ENCODE peak calls at places on chromosomes 7 and 10, in five cellular contexts. S, N, W, G and C are unnamed samples.

GRCh38 chr7:25032774-25033743 is 53.1 kb upstream of the OSBPL3 start:
- DNase-seq in S (no peak), N (no peak), W (no peak), G (no peak), C (no peak)

GRCh38 chr7:125118444-125118843 is 188.8 kb upstream of the POT1 start:
- DNase-seq in S (no peak), N (no peak), W (no peak), G (no peak), C (no peak)

GRCh38 chr7:99155207-99155606 is 11.3 kb upstream of the SMURF1 start:
- DNase-seq in S (no peak), N (no peak), W (no peak), G (no peak), C (no peak)

GRCh38 chr7:24241216-24241615 is 42.8 kb upstream of the NPY start:
- DNase-seq in S (no peak), N (no peak), W (no peak), G (no peak), C (no peak)

GRCh38 chr10:49366460-49366859 is 29.4 kb downstream of the DRGX start:
- DNase-seq in S (no peak), N (no peak), W (no peak), G (no peak), C (no peak)

GRCh38 chr7:82740246-82740848 is 296.8 kb upstream of the CACNA2D1 start:
- DNase-seq in S (no peak), N (no peak), W (no peak), G (no peak), C (peak)

GRCh38 chr7:43869898-43870240 is 552 bp upstream of the MRPS24 start:
- DNase-seq in S (no peak), N (peak), W (no peak), G (no peak), C (peak)

GRCh38 chr10:62742447-62743105 is 61.9 kb upstream of the ADO start:
- DNase-seq in S (no peak), N (no peak), W (no peak), G (no peak), C (peak)

GRCh38 chr7:133364959-133365680 is 112.2 kb downstream of the EXOC4 start:
- DNase-seq in S (no peak), N (no peak), W (no peak), G (no peak), C (no peak)

GRCh38 chr10:104449402-104449801 is 95.8 kb downstream of the CFAP58 start:
- DNase-seq in S (no peak), N (no peak), W (no peak), G (no peak), C (no peak)

GRCh38 chr10:34397324-34397723 is 417.8 kb downstream of the PARD3 start:
- DNase-seq in S (no peak), N (no peak), W (no peak), G (no peak), C (no peak)

GRCh38 chr7:75945297-75946168 is 30.6 kb downstream of the POR start:
- DNase-seq in S (no peak), N (no peak), W (no peak), G (peak), C (no peak)

GRCh38 chr7:30645661-30646060 is 36.6 kb downstream of the CRHR2 start:
- DNase-seq in S (no peak), N (no peak), W (no peak), G (no peak), C (no peak)

GRCh38 chr7:2529161-2530075 is 9.8 kb downstream of the LFNG start:
- DNase-seq in S (no peak), N (no peak), W (no peak), G (peak), C (peak)

GRCh38 chr7:38312776-38313175 is 39.3 kb upstream of the TARP start:
- DNase-seq in S (no peak), N (no peak), W (no peak), G (no peak), C (no peak)

GRCh38 chr10:119197921-119198320 is 9.4 kb upstream of the GRK5 start:
- DNase-seq in S (no peak), N (peak), W (no peak), G (no peak), C (no peak)